ENCODE peak calls at places on chromosomes 7 and 10, in six cellular contexts. One of them, this sample, is unnamed. For H3K9me3 and H3K36me3, the result is how much of the 10 kb centered on the place peaks cover.

GRCh38 chr7:35415411-35415822 is 161.5 kb upstream of the TBX20 start:
- DNase-seq in lung: no peak
- DNase-seq in kidney: no peak
- DNase-seq in thoracic aorta: no peak
- DNase-seq in neural progenitor cell: no peak
- DNase-seq in CD8-positive, alpha-beta memory T cell: no peak
- DNase-seq in this sample: no peak

GRCh38 chr10:71075759-71076472 is 136.5 kb upstream of the UNC5B start:
- DNase-seq in CD8-positive, alpha-beta memory T cell: no peak
- DNase-seq in neural progenitor cell: no peak
- DNase-seq in lung: no peak
- DNase-seq in thoracic aorta: no peak
- DNase-seq in kidney: peak
- DNase-seq in this sample: no peak

GRCh38 chr7:510782-511281 is 8.8 kb downstream of the PDGFA start:
- DNase-seq in lung: no peak
- DNase-seq in CD8-positive, alpha-beta memory T cell: no peak
- DNase-seq in kidney: peak
- DNase-seq in thoracic aorta: no peak
- DNase-seq in neural progenitor cell: no peak
- DNase-seq in this sample: no peak

GRCh38 chr10:1114355-1115261 is 58.4 kb downstream of the WDR37 start:
- DNase-seq in lung: no peak
- DNase-seq in thoracic aorta: no peak
- DNase-seq in kidney: no peak
- DNase-seq in neural progenitor cell: peak
- DNase-seq in CD8-positive, alpha-beta memory T cell: no peak
- DNase-seq in this sample: no peak

GRCh38 chr7:101557978-101558741 is 70.9 kb downstream of the MYL10 start:
- DNase-seq in neural progenitor cell: no peak
- DNase-seq in CD8-positive, alpha-beta memory T cell: no peak
- DNase-seq in thoracic aorta: no peak
- DNase-seq in lung: no peak
- DNase-seq in kidney: no peak
- DNase-seq in this sample: no peak

GRCh38 chr10:111222961-111223360 is 146.1 kb downstream of the ADRA2A start:
- DNase-seq in kidney: no peak
- DNase-seq in neural progenitor cell: no peak
- DNase-seq in lung: no peak
- DNase-seq in CD8-positive, alpha-beta memory T cell: no peak
- DNase-seq in thoracic aorta: no peak
- DNase-seq in this sample: peak

GRCh38 chr7:99267530-99268360 is 4.9 kb upstream of the MYH16 start:
- DNase-seq in kidney: no peak
- DNase-seq in CD8-positive, alpha-beta memory T cell: no peak
- DNase-seq in thoracic aorta: peak
- DNase-seq in neural progenitor cell: no peak
- DNase-seq in lung: no peak
- DNase-seq in this sample: peak

GRCh38 chr10:11610151-11610854 is 1.1 kb downstream of the USP6NL start:
- DNase-seq in CD8-positive, alpha-beta memory T cell: no peak
- DNase-seq in neural progenitor cell: no peak
- DNase-seq in lung: no peak
- DNase-seq in kidney: no peak
- DNase-seq in thoracic aorta: no peak
- DNase-seq in this sample: no peak

GRCh38 chr10:3825862-3826351 is 40.9 kb upstream of the KLF6 start:
- DNase-seq in lung: no peak
- DNase-seq in thoracic aorta: no peak
- DNase-seq in kidney: peak
- DNase-seq in CD8-positive, alpha-beta memory T cell: no peak
- DNase-seq in neural progenitor cell: no peak
- DNase-seq in this sample: no peak

GRCh38 chr10:107653832-107654287 is 489.4 kb upstream of the SORCS1 start:
- DNase-seq in neural progenitor cell: no peak
- DNase-seq in thoracic aorta: no peak
- DNase-seq in CD8-positive, alpha-beta memory T cell: no peak
- DNase-seq in kidney: no peak
- DNase-seq in lung: no peak
- DNase-seq in this sample: peak
- H3K4me3 ChIP-seq in neural progenitor cell: no peak
- H3K4me3 ChIP-seq in thoracic aorta: peak
- H3K4me3 ChIP-seq in CD8-positive, alpha-beta memory T cell: no peak
- H3K4me3 ChIP-seq in kidney: peak
- H3K4me3 ChIP-seq in lung: no peak
- H3K4me3 ChIP-seq in this sample: peak

GRCh38 chr7:68839014-68839413 is 759.3 kb upstream of the AUTS2 start:
- DNase-seq in neural progenitor cell: no peak
- DNase-seq in kidney: no peak
- DNase-seq in CD8-positive, alpha-beta memory T cell: no peak
- DNase-seq in lung: no peak
- DNase-seq in thoracic aorta: no peak
- DNase-seq in this sample: no peak
- H3K9me3 ChIP-seq in neural progenitor cell: under half
- H3K9me3 ChIP-seq in kidney: under half
- H3K9me3 ChIP-seq in CD8-positive, alpha-beta memory T cell: under half
- H3K9me3 ChIP-seq in lung: under half
- H3K9me3 ChIP-seq in thoracic aorta: under half
- H3K9me3 ChIP-seq in this sample: under half

DNA sequence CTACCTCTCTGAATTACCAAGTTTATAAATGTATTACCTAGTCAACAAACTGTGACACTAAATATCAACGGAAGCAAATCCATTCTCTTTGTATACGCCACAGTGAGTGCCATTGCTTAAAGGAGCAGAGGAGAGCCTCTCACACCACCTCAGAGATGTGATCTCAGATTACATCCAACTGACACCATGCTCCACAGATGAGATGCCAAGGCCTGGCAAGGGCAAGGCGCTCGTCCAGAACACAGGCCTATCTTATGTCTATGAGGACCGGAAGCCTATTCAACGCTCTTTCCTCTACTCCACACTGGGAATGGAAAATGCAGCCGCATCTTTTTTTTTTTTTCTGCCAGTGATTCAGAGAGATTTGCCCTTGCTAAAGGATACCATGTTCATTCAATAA is 11.4 kb downstream of the PDIA4 start:
- DNase-seq in thoracic aorta: no peak
- DNase-seq in kidney: no peak
- DNase-seq in lung: no peak
- DNase-seq in CD8-positive, alpha-beta memory T cell: no peak
- DNase-seq in neural progenitor cell: no peak
- DNase-seq in this sample: no peak
- H3K36me3 ChIP-seq in thoracic aorta: under half
- H3K36me3 ChIP-seq in kidney: under half
- H3K36me3 ChIP-seq in lung: under half
- H3K36me3 ChIP-seq in CD8-positive, alpha-beta memory T cell: under half
- H3K36me3 ChIP-seq in neural progenitor cell: under half
- H3K36me3 ChIP-seq in this sample: under half

GRCh38 chr7:2614646-2615330 is 17.0 kb upstream of the TTYH3 start:
- DNase-seq in kidney: peak
- DNase-seq in neural progenitor cell: no peak
- DNase-seq in thoracic aorta: no peak
- DNase-seq in CD8-positive, alpha-beta memory T cell: no peak
- DNase-seq in lung: no peak
- DNase-seq in this sample: no peak
- H3K4me3 ChIP-seq in kidney: peak
- H3K4me3 ChIP-seq in neural progenitor cell: no peak
- H3K4me3 ChIP-seq in thoracic aorta: peak
- H3K4me3 ChIP-seq in CD8-positive, alpha-beta memory T cell: no peak
- H3K4me3 ChIP-seq in lung: no peak
- H3K4me3 ChIP-seq in this sample: no peak

DNA sequence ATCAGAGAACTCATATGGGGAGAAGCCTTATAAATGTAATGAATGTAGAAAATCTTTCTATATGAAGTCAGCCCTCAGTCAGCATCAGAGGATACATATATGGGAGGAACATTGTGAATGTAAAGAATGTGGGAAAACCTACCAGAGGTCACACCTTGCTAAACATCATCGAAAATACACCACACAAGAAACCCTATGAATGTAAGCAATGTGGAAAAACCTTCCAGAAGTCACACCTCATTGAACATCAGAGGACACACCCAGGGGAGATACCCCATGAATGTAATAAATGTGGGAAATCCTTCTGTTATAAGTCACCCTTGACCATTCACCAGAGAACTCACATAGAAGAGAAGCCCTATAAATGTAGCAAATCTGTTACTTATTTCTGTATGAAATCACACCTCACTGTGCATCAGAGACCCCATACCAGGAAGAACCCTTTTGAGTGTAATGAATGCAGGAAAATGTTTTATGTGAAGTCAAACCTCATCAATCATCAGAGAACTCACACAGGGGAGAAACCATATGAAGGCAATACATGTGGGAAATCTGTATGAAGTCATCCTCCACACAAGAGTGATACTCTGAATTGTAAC is 30.8 kb downstream of the ZNF12 start:
- DNase-seq in thoracic aorta: no peak
- DNase-seq in kidney: no peak
- DNase-seq in lung: no peak
- DNase-seq in CD8-positive, alpha-beta memory T cell: no peak
- DNase-seq in neural progenitor cell: no peak
- DNase-seq in this sample: no peak
- H3K9me3 ChIP-seq in thoracic aorta: half or more
- H3K9me3 ChIP-seq in kidney: half or more
- H3K9me3 ChIP-seq in lung: half or more
- H3K9me3 ChIP-seq in CD8-positive, alpha-beta memory T cell: half or more
- H3K9me3 ChIP-seq in neural progenitor cell: half or more
- H3K9me3 ChIP-seq in this sample: under half

GRCh38 chr10:73858013-73858708 is 16.2 kb downstream of the CAMK2G start:
- DNase-seq in lung: no peak
- DNase-seq in neural progenitor cell: no peak
- DNase-seq in kidney: no peak
- DNase-seq in thoracic aorta: no peak
- DNase-seq in CD8-positive, alpha-beta memory T cell: no peak
- DNase-seq in this sample: no peak

GRCh38 chr10:73854310-73854709 is 20.0 kb downstream of the CAMK2G start:
- DNase-seq in thoracic aorta: no peak
- DNase-seq in lung: no peak
- DNase-seq in CD8-positive, alpha-beta memory T cell: no peak
- DNase-seq in kidney: no peak
- DNase-seq in neural progenitor cell: no peak
- DNase-seq in this sample: no peak

GRCh38 chr10:73857446-73857845 is 16.9 kb downstream of the CAMK2G start:
- DNase-seq in CD8-positive, alpha-beta memory T cell: no peak
- DNase-seq in lung: no peak
- DNase-seq in kidney: no peak
- DNase-seq in thoracic aorta: no peak
- DNase-seq in neural progenitor cell: no peak
- DNase-seq in this sample: no peak

GRCh38 chr10:73855413-73855812 is 18.9 kb downstream of the CAMK2G start:
- DNase-seq in CD8-positive, alpha-beta memory T cell: no peak
- DNase-seq in neural progenitor cell: peak
- DNase-seq in lung: no peak
- DNase-seq in thoracic aorta: no peak
- DNase-seq in kidney: no peak
- DNase-seq in this sample: no peak

DNA sequence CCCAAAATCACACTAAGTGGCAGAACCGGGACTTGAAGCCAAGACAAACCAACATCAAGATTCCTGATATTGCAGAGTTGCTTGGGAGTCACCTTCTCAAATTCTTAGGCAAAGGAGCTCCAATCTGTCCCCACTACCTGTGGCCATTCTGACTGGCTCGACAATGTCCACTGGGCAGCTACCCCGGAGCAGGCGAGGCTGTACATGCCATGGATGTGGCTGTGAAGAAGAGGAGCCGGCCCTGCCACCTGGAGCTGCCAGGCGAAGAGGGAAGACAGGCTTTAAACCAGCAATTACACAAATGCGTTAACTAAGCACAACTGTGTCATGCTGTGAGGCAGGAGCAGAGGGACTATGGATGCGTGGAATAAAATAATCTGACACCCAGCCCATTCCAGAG is 18.1 kb downstream of the CAMK2G start:
- DNase-seq in kidney: no peak
- DNase-seq in lung: no peak
- DNase-seq in CD8-positive, alpha-beta memory T cell: no peak
- DNase-seq in thoracic aorta: no peak
- DNase-seq in neural progenitor cell: no peak
- DNase-seq in this sample: no peak
- H3K36me3 ChIP-seq in kidney: under half
- H3K36me3 ChIP-seq in lung: under half
- H3K36me3 ChIP-seq in CD8-positive, alpha-beta memory T cell: half or more
- H3K36me3 ChIP-seq in thoracic aorta: under half
- H3K36me3 ChIP-seq in neural progenitor cell: under half
- H3K36me3 ChIP-seq in this sample: half or more

GRCh38 chr7:50310361-50310760 is 5.8 kb downstream of the IKZF1 start:
- DNase-seq in thoracic aorta: no peak
- DNase-seq in CD8-positive, alpha-beta memory T cell: no peak
- DNase-seq in lung: no peak
- DNase-seq in kidney: no peak
- DNase-seq in neural progenitor cell: no peak
- DNase-seq in this sample: no peak
- H3K4me3 ChIP-seq in thoracic aorta: no peak
- H3K4me3 ChIP-seq in CD8-positive, alpha-beta memory T cell: peak
- H3K4me3 ChIP-seq in lung: no peak
- H3K4me3 ChIP-seq in kidney: no peak
- H3K4me3 ChIP-seq in neural progenitor cell: no peak
- H3K4me3 ChIP-seq in this sample: no peak

GRCh38 chr7:120302190-120302589 is 29.2 kb downstream of the KCND2 start:
- DNase-seq in CD8-positive, alpha-beta memory T cell: no peak
- DNase-seq in thoracic aorta: no peak
- DNase-seq in kidney: no peak
- DNase-seq in lung: no peak
- DNase-seq in neural progenitor cell: no peak
- DNase-seq in this sample: no peak
- H3K9me3 ChIP-seq in CD8-positive, alpha-beta memory T cell: under half
- H3K9me3 ChIP-seq in thoracic aorta: under half
- H3K9me3 ChIP-seq in kidney: under half
- H3K9me3 ChIP-seq in lung: under half
- H3K9me3 ChIP-seq in neural progenitor cell: under half
- H3K9me3 ChIP-seq in this sample: under half

This sample was measured in MG63.